ENCODE peak calls at places on chromosomes 11 and 22, in ten cellular contexts. N is fibroblast of lung, T is islet precursor cell, Z is NCI-H2029, X is left colon, G is hepatic stellate cell, V is NCI-H345, O is T1000, D is COR-L47, Y is left ventricle myocardium inferior. E is an unnamed sample.

GRCh38 chr11:75035911-75036536 is 47.3 kb downstream of the NEU3 start:
- DNase-seq in N (no peak), T (peak), Z (peak), X (no peak), G (no peak), V (peak), O (peak), D (no peak), Y (no peak), E (no peak)

GRCh38 chr11:1153951-1154487 is 3.7 kb upstream of the MUC5AC start:
- DNase-seq in N (peak), T (peak), Z (no peak), X (peak), G (peak), V (no peak), O (peak), D (no peak), Y (no peak), E (peak)

GRCh38 chr11:117039897-117040296 is 58.3 kb downstream of the SIK3 start:
- DNase-seq in N (peak), T (no peak), Z (no peak), X (no peak), G (no peak), V (no peak), O (no peak), D (no peak), Y (no peak), E (no peak)

GRCh38 chr11:132960273-132960672 is 572.0 kb downstream of the OPCML start:
- DNase-seq in N (no peak), T (no peak), Z (no peak), X (no peak), G (no peak), V (no peak), O (no peak), D (no peak), Y (no peak), E (no peak)

GRCh38 chr11:74707602-74708510 is 23.4 kb downstream of the CHRDL2 start:
- DNase-seq in N (no peak), T (no peak), Z (no peak), X (no peak), G (no peak), V (no peak), O (no peak), D (no peak), Y (no peak), E (no peak)

GRCh38 chr11:128814856-128815705 is 52.0 kb downstream of the KCNJ1 start:
- DNase-seq in N (peak), T (peak), Z (no peak), X (no peak), G (peak), V (no peak), O (no peak), D (no peak), Y (peak), E (peak)

GRCh38 chr11:103091441-103091809 is 535 bp downstream of the DCUN1D5 start:
- DNase-seq in N (peak), T (peak), Z (peak), X (peak), G (peak), V (peak), O (no peak), D (peak), Y (peak), E (peak)

GRCh38 chr11:95228081-95228859 is 2.7 kb downstream of the SESN3 start:
- DNase-seq in N (peak), T (no peak), Z (no peak), X (no peak), G (no peak), V (no peak), O (no peak), D (no peak), Y (no peak), E (peak)

GRCh38 chr11:36211735-36212430 is 77.3 kb downstream of the COMMD9 start:
- DNase-seq in N (no peak), T (peak), Z (no peak), X (no peak), G (no peak), V (peak), O (no peak), D (no peak), Y (no peak), E (no peak)

GRCh38 chr11:126468102-126468521 is 112.6 kb downstream of the ST3GAL4 start:
- DNase-seq in N (no peak), T (no peak), Z (no peak), X (no peak), G (no peak), V (no peak), O (no peak), D (no peak), Y (peak), E (no peak)

GRCh38 chr11:64120951-64121569 is 44.9 kb downstream of the MACROD1 start:
- DNase-seq in N (peak), T (no peak), Z (no peak), X (peak), G (peak), V (peak), O (peak), D (no peak), Y (peak), E (no peak)

GRCh38 chr11:19777342-19778102 is 64.9 kb downstream of the NAV2 start:
- DNase-seq in N (peak), T (peak), Z (peak), X (peak), G (peak), V (peak), O (no peak), D (no peak), Y (no peak), E (peak)

GRCh38 chr11:95108159-95108611 is 18.5 kb downstream of the ENDOD1 start:
- DNase-seq in N (peak), T (peak), Z (no peak), X (no peak), G (peak), V (no peak), O (no peak), D (no peak), Y (peak), E (no peak)

GRCh38 chr11:73317373-73317772 is 9.3 kb downstream of the ARHGEF17 start:
- DNase-seq in N (peak), T (no peak), Z (no peak), X (peak), G (no peak), V (no peak), O (no peak), D (no peak), Y (peak), E (no peak)

GRCh38 chr11:34425863-34426262 is 12.9 kb upstream of the CAT start:
- DNase-seq in N (peak), T (no peak), Z (no peak), X (no peak), G (no peak), V (no peak), O (no peak), D (no peak), Y (no peak), E (peak)

GRCh38 chr11:65588199-65589054 is 7.2 kb downstream of the KCNK7 start:
- DNase-seq in N (peak), T (peak), Z (no peak), X (peak), G (peak), V (peak), O (peak), D (peak), Y (peak), E (peak)

GRCh38 chr11:129788278-129788677 is 27.4 kb upstream of the TMEM45B start:
- DNase-seq in N (no peak), T (no peak), Z (no peak), X (no peak), G (no peak), V (no peak), O (no peak), D (no peak), Y (no peak), E (no peak)

GRCh38 chr11:110311783-110312578 is 15.6 kb upstream of the RDX start:
- DNase-seq in N (peak), T (no peak), Z (no peak), X (no peak), G (peak), V (no peak), O (no peak), D (no peak), Y (no peak), E (peak)

GRCh38 chr11:10454902-10455631 is at the start of gene AMPD3:
- DNase-seq in N (peak), T (peak), Z (peak), X (no peak), G (peak), V (peak), O (peak), D (peak), Y (no peak), E (peak)

GRCh38 chr11:102283088-102283487 is 34.2 kb upstream of the BIRC3 start:
- DNase-seq in N (peak), T (no peak), Z (no peak), X (no peak), G (no peak), V (no peak), O (no peak), D (no peak), Y (no peak), E (no peak)

GRCh38 chr22:47850644-47851151 is 1088.2 kb downstream of the TBC1D22A start:
- DNase-seq in N (no peak), T (peak), Z (peak), X (no peak), G (no peak), V (peak), O (no peak), D (peak), Y (no peak), E (no peak)

GRCh38 chr11:94635072-94635471 is 67.9 kb downstream of the PIWIL4 start:
- DNase-seq in N (no peak), T (no peak), Z (no peak), X (no peak), G (no peak), V (no peak), O (no peak), D (no peak), Y (no peak), E (no peak)

GRCh38 chr11:127003260-127003981 is 2.9 kb upstream of the KIRREL3 start:
- DNase-seq in N (peak), T (peak), Z (peak), X (peak), G (peak), V (peak), O (no peak), D (peak), Y (no peak), E (no peak)

GRCh38 chr11:99351620-99352019 is 330.9 kb downstream of the CNTN5 start:
- DNase-seq in N (peak), T (no peak), Z (no peak), X (no peak), G (no peak), V (no peak), O (no peak), D (peak), Y (no peak), E (no peak)

GRCh38 chr11:17770048-17770652 is 35.6 kb downstream of the KCNC1 start:
- DNase-seq in N (no peak), T (no peak), Z (peak), X (peak), G (no peak), V (no peak), O (no peak), D (no peak), Y (no peak), E (no peak)

GRCh38 chr11:7569044-7569443 is 55.2 kb downstream of the PPFIBP2 start:
- DNase-seq in N (no peak), T (no peak), Z (no peak), X (no peak), G (no peak), V (no peak), O (no peak), D (no peak), Y (no peak), E (no peak)